ENCODE peak calls at places on chromosomes 3 and 15, in five cellular contexts. X, K, V, R and L are unnamed samples.
A peak's percentile ranks its signal among the peaks of the same experiment; 100 is the strongest.

GRCh38 chr3:38519000-38519399 is 22.9 kb downstream of the EXOG start:
- DNase-seq in X (no peak), K (no peak), V (no peak), R (peak; percentile 87), L (no peak)

GRCh38 chr15:55628369-55628730 is 40.2 kb upstream of the PYGO1 start:
- DNase-seq in X (no peak), K (no peak), V (no peak), R (no peak), L (no peak)

GRCh38 chr3:194671511-194671899 is 486 bp downstream of the LSG1 start:
- DNase-seq in X (peak; percentile 70), K (no peak), V (no peak), R (peak; percentile 59), L (no peak)

GRCh38 chr3:128620268-128620691 is 30.3 kb downstream of the RPN1 start:
- DNase-seq in X (no peak), K (peak; percentile 31), V (no peak), R (no peak), L (no peak)

GRCh38 chr3:4290272-4290893 is 12.8 kb upstream of the SETMAR start:
- DNase-seq in X (peak; percentile 36), K (peak; percentile 37), V (no peak), R (no peak), L (no peak)

GRCh38 chr15:98177950-98178848 is 217.7 kb downstream of the ARRDC4 start:
- DNase-seq in X (peak; percentile 84), K (peak; percentile 14), V (no peak), R (peak; percentile 86), L (peak; percentile 75)

GRCh38 chr3:31275038-31275562 is 257.6 kb upstream of the STT3B start:
- DNase-seq in X (peak; percentile 23), K (no peak), V (no peak), R (peak; percentile 59), L (no peak)

GRCh38 chr15:29815000-29815704 is 7.1 kb downstream of the TJP1 start:
- DNase-seq in X (peak; percentile 75), K (no peak), V (no peak), R (peak; percentile 64), L (no peak)

GRCh38 chr15:51401872-51402517 is 60.5 kb downstream of the GLDN start:
- DNase-seq in X (peak; percentile 65), K (peak; percentile 6), V (peak; percentile 35), R (peak; percentile 28), L (peak; percentile 70)

GRCh38 chr3:45026038-45026437 is at the start of gene CLEC3B:
- DNase-seq in X (no peak), K (no peak), V (peak; percentile 35), R (peak; percentile 24), L (no peak)

GRCh38 chr3:127062926-127063325 is 80.0 kb downstream of the PLXNA1 start:
- DNase-seq in X (no peak), K (no peak), V (no peak), R (no peak), L (no peak)